ENCODE peak calls at places on chromosomes 12 and 14, in five cellular contexts. V is endodermal cell; L is HepG2; N is CD8-positive, alpha-beta T cell; C is right lobe of liver. T is an unnamed sample. For H3K9me3, the result is how much of the 10 kb centered on the place peaks cover.

GRCh38 chr12:110301065-110301806 is 20.2 kb downstream of the ATP2A2 start:
- DNase-seq in C (no peak), L (no peak), N (no peak), V (no peak), T (no peak)

GRCh38 chr12:78328524-78328923 is 497.8 kb downstream of the NAV3 start:
- DNase-seq in V (no peak), L (no peak), N (no peak), C (no peak), T (no peak)

GRCh38 chr12:131736807-131737484 is 26.1 kb downstream of the SFSWAP start:
- DNase-seq in L (no peak), N (no peak), C (no peak), V (peak), T (no peak)

GRCh38 chr12:42299392-42300308 is 26.2 kb downstream of the ZCRB1 start:
- DNase-seq in V (no peak), L (no peak), C (no peak), N (peak), T (no peak)

GRCh38 chr12:112738531-112738930 is 53.0 kb upstream of the RPH3A start:
- DNase-seq in L (no peak), C (no peak), N (no peak), V (no peak), T (no peak)

GRCh38 chr12:110585231-110585799 is 2.2 kb upstream of the PPTC7 start:
- DNase-seq in C (no peak), V (peak), N (peak), L (no peak), T (no peak)

GRCh38 chr14:103334644-103335603 is 887 bp downstream of the EIF5 start:
- DNase-seq in L (peak), C (peak), V (peak), N (peak), T (peak)

GRCh38 chr12:51721281-51721940 is 127.1 kb downstream of the FIGNL2 start:
- DNase-seq in V (peak), N (peak), C (peak), L (no peak), T (peak)

GRCh38 chr12:6570264-6570887 is 2.3 kb upstream of the NOP2 start:
- DNase-seq in V (peak), C (peak), N (peak), L (peak), T (no peak)

GRCh38 chr12:95208678-95209077 is 8.6 kb downstream of the FGD6 start:
- DNase-seq in L (no peak), N (no peak), V (no peak), C (no peak), T (no peak)

GRCh38 chr14:96762650-96763049 is 34.5 kb upstream of the VRK1 start:
- DNase-seq in L (peak), V (peak), N (peak), C (no peak), T (no peak)

GRCh38 chr12:102300824-102301461 is 103.3 kb upstream of the PMCH start:
- DNase-seq in C (no peak), V (peak), L (peak), N (no peak), T (no peak)

GRCh38 chr12:49535921-49536525 is 2.8 kb upstream of the KCNH3 start:
- DNase-seq in N (no peak), C (no peak), L (no peak), V (peak), T (no peak)

GRCh38 chr12:57460457-57461325 is 1.1 kb downstream of the GLI1 start:
- DNase-seq in V (peak), L (no peak), N (peak), C (peak), T (no peak)

GRCh38 chr14:78029471-78030372 is 140.5 kb upstream of the NRXN3 start:
- DNase-seq in N (no peak), L (no peak), C (no peak), V (peak), T (no peak)

DNA sequence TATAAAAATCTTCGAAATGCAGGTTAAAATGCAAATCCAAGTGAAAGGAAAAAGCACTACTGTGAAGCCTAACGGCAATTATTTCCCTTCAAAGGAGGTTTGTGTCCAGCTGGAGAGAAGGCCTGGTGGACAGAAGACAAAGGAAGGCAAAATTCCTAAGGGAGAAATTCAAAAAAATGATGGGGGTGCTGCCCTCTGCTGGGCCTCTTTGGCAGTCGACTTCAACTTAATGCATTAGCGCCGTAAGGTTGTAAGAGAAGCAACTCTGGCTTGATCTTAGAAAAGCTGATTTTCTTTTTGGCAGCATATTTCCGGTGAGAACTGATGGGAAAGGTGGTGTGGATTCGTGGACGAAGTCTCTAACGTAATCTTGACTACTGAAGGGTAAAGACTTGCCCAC is 34.3 kb upstream of the CHFR start:
- DNase-seq in N (no peak), C (no peak), L (no peak), V (peak), T (no peak)
- H3K9me3 ChIP-seq in N (half or more), C (under half), L (half or more), V (half or more), T (under half)

GRCh38 chr14:70013269-70013873 is 134.2 kb downstream of the SMOC1 start:
- DNase-seq in N (no peak), L (peak), C (peak), V (peak), T (no peak)
- H3K9me3 ChIP-seq in N (under half), L (under half), C (under half), V (under half), T (under half)

DNA sequence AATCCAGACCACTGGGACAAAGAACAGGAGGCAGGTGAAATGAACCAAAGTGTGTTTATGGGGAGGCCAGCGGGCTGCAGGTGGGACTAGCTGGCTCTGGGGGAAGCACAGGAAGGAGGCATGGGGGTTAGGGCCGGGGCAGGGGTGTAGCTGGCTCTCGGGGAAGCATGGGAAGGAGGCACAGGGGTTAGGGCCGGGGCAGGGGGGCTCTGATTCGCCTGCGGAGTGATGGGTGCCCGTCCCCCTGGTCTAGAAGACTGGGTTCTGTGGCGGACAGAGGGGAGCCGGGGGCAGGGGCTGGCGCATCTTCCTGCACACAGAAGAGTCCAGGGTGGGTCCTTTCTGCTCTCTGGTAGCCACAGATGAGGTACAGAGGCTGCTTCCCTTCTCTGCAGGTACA is 310.3 kb downstream of the TMEM121 start:
- DNase-seq in L (no peak), V (no peak), N (no peak), C (no peak), T (no peak)
- H3K9me3 ChIP-seq in L (under half), V (half or more), N (under half), C (under half), T (under half)

GRCh38 chr12:70106347-70106746 is 136.9 kb upstream of the CNOT2 start:
- DNase-seq in N (no peak), L (no peak), C (no peak), V (no peak), T (no peak)

GRCh38 chr12:70110085-70110484 is 133.1 kb upstream of the CNOT2 start:
- DNase-seq in N (no peak), L (no peak), V (no peak), C (no peak), T (no peak)
- H3K9me3 ChIP-seq in N (under half), L (under half), V (under half), C (under half), T (under half)

DNA sequence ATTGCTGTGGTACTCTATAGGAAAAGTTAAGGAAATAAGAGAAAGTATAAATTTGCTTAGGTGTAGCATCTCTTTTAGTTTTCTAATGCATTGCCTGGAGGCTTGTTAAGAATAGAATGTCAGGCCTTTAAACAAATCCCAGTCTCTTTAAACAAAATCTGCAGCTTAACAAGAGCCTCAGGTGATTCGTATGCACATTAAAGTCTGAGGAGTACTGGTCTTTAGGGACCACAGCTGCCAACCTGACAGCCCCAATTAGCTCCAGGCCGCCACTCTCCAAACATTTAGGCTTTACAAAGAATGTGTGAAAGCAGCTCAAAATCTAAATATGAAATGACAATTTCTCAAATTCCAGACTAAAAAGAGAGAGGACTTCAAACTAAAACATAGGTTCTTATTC is 35.7 kb downstream of the PAWR start:
- DNase-seq in L (no peak), C (no peak), N (no peak), V (no peak), T (no peak)
- H3K9me3 ChIP-seq in L (under half), C (under half), N (under half), V (under half), T (under half)

T was measured in T-helper 17 cell.